ENCODE peak calls at places on chromosome 11, in ten cellular contexts. Y is HL-60, U is A549, R is H9, E is heart left ventricle, S is IMR-90, G is uterus, Z is pancreas, A is suprapubic skin, F is RWPE1. T is an unnamed sample.
A peak's percentile ranks its signal among the peaks of the same experiment; 100 is the strongest.

GRCh38 chr11:134730096-134730495 is 318.1 kb upstream of the B3GAT1 start:
- DNase-seq in F (no peak), G (no peak), U (no peak), R (no peak), E (no peak), A (no peak), Z (no peak), Y (no peak), S (no peak), T (no peak)

GRCh38 chr11:100808904-100809491 is 121.9 kb downstream of the ARHGAP42 start:
- DNase-seq in Z (no peak), U (peak; percentile 21), E (no peak), S (peak; percentile 76), R (no peak), Y (no peak), G (no peak), A (no peak), F (no peak), T (no peak)

GRCh38 chr11:1934326-1935155 is 12.6 kb upstream of the MRPL23 start:
- DNase-seq in R (no peak), A (no peak), G (peak; percentile 12), E (no peak), F (no peak), Y (no peak), S (no peak), Z (no peak), U (no peak), T (peak; percentile 1)

GRCh38 chr11:110298298-110298765 is 1.9 kb upstream of the RDX start:
- DNase-seq in S (no peak), F (no peak), Y (no peak), R (no peak), U (peak; percentile 80), E (no peak), G (no peak), Z (no peak), A (no peak), T (no peak)

GRCh38 chr11:63737718-63738117 is 30.9 kb downstream of the ZFTA start:
- DNase-seq in E (no peak), S (no peak), Z (no peak), A (no peak), G (no peak), U (no peak), F (no peak), Y (no peak), R (no peak), T (no peak)

GRCh38 chr11:113546757-113547507 is 71.7 kb upstream of the DRD2 start:
- DNase-seq in F (peak; percentile 31), Y (no peak), G (no peak), A (no peak), S (peak; percentile 61), E (no peak), R (no peak), U (no peak), Z (no peak), T (no peak)

GRCh38 chr11:132134322-132134721 is 763.9 kb downstream of the NTM start:
- DNase-seq in R (no peak), Z (no peak), F (peak; percentile 30), U (no peak), Y (no peak), S (peak; percentile 62), E (no peak), G (no peak), A (no peak), T (no peak)

GRCh38 chr11:75771646-75772410 is 3.2 kb downstream of the DGAT2 start:
- DNase-seq in A (no peak), G (no peak), Z (no peak), S (peak; percentile 85), R (no peak), F (peak; percentile 60), Y (peak; percentile 67), U (peak; percentile 12), E (no peak), T (no peak)

GRCh38 chr11:65617136-65617850 is 1.7 kb downstream of the PCNX3 start:
- DNase-seq in F (no peak), G (no peak), A (no peak), S (no peak), U (no peak), R (no peak), Y (no peak), E (no peak), Z (no peak), T (no peak)

GRCh38 chr11:12075822-12076821 is 34.3 kb upstream of the MICAL2 start:
- DNase-seq in G (peak; percentile 65), R (no peak), Y (no peak), E (no peak), F (peak; percentile 75), S (peak; percentile 100), A (peak; percentile 80), U (peak; percentile 97), Z (no peak), T (no peak)

GRCh38 chr11:12077535-12078280 is 32.7 kb upstream of the MICAL2 start:
- DNase-seq in F (no peak), Z (no peak), A (peak; percentile 49), G (no peak), Y (no peak), R (no peak), E (no peak), S (peak; percentile 81), U (no peak), T (no peak)

GRCh38 chr11:12075291-12075690 is 35.1 kb upstream of the MICAL2 start:
- DNase-seq in Y (no peak), U (no peak), R (no peak), F (no peak), E (no peak), Z (no peak), S (no peak), A (peak; percentile 34), G (no peak), T (no peak)

GRCh38 chr11:12074529-12075195 is 35.7 kb upstream of the MICAL2 start:
- DNase-seq in U (peak; percentile 46), F (no peak), A (peak; percentile 29), Y (no peak), Z (no peak), R (no peak), S (no peak), E (no peak), G (no peak), T (no peak)

GRCh38 chr11:12076840-12077534 is 33.4 kb upstream of the MICAL2 start:
- DNase-seq in G (no peak), S (no peak), U (peak; percentile 78), Z (no peak), F (no peak), A (peak; percentile 37), E (no peak), R (no peak), Y (no peak), T (no peak)
- H3K27ac ChIP-seq in G (peak overlapping the region; percentile 82), S (peak overlapping the region; percentile 48), U (peak overlapping the region; percentile 97), Z (no peak overlapping the region), F (peak overlapping the region; percentile 55), A (peak overlapping the region; percentile 84), E (no peak overlapping the region), R (no peak overlapping the region), Y (no peak overlapping the region), T (no peak overlapping the region)

DNA sequence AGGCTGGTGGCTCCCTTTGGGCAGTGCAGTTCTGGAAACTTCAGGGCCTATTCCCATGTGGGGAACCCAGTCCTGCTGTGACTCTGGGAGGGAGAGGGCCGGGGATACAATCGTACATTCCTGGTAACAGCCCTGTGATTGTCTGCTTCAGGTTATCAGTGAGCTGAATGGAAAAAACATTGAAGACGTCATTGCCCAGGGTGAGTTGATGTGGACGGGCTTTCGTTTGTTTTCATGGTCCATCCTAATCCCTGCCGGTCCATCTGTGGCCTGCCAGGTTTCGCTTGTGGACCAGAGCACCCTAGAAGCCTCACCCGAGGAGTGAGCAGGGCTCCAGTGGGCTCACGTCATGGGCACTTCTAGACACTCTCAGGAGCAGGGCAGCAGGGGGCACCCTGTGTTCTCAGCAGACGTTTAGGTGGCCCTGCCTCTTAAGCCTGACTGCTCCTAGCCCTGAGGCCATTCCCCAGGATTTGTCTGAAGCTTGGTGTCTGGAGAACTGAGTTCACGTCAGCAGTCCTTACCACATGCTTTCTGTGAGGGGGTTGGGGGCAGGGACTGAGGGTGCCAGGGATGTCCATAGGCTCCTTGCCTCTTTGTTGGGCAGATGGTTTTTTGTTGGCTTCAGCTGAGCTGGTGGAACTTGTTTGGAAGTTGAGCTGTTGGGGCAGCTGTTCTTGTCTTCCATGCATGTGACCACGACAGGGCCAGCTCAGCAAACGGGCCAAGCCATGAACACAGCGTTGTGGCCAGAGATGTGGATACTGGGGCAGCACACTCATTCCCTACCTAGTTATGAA is 1.9 kb downstream of the RPLP2 start:
- DNase-seq in Y (peak; percentile 41), G (no peak), A (no peak), U (no peak), F (no peak), S (no peak), E (no peak), Z (no peak), R (no peak), T (no peak)
- TF ChIP-seq CTCF in Y (no peak), G (no peak), A (no peak), U (no peak), F (no peak), S (peak; percentile 2), E (no peak), Z (no peak), R (no peak), T (no peak)

DNA sequence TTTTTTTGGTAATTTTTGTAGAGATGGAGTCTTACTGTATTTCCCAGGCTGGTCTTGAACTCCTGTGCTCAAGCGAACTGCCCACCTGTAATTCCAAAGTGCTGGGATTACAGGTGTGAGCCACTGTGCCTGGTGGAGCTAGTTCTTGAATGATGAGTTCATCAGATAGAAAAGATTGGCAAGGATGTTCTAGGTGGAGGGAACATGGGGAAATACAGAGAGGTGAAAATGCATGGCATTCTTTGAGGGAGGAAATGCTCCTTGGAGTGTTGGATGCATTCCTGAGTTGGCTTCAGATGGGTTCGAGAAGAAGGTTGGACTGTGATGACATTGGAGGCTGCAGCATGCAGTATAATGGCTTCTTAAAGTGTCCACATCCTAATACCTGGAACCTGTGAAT is 4.4 kb downstream of the DDX10 start:
- DNase-seq in E (no peak), G (no peak), S (no peak), F (no peak), Z (no peak), U (no peak), R (no peak), A (no peak), Y (no peak), T (no peak)
- H3K27ac ChIP-seq in E (no peak overlapping the region), G (no peak overlapping the region), S (no peak overlapping the region), F (no peak overlapping the region), Z (no peak overlapping the region), U (no peak overlapping the region), R (no peak overlapping the region), A (no peak overlapping the region), Y (no peak overlapping the region), T (no peak overlapping the region)

GRCh38 chr11:44916797-44917196 is 33.9 kb downstream of the TP53I11 start:
- DNase-seq in U (no peak), A (no peak), E (no peak), R (no peak), F (no peak), S (no peak), Y (peak; percentile 16), Z (no peak), G (no peak), T (no peak)
- TF ChIP-seq CTCF in U (no peak), A (no peak), E (no peak), R (no peak), F (no peak), S (no peak), Y (no peak), Z (no peak), G (no peak), T (no peak)

GRCh38 chr11:77066229-77067023 is at the start of gene CAPN5:
- DNase-seq in F (peak; percentile 95), A (peak; percentile 91), U (peak; percentile 89), R (peak; percentile 95), E (peak; percentile 94), Y (peak; percentile 15), G (peak; percentile 95), S (peak; percentile 92), Z (peak; percentile 94), T (peak; percentile 75)
- H3K27ac ChIP-seq in F (peak within 1 kb of the TSS; percentile 64), A (peak within 1 kb of the TSS; percentile 80), U (peak within 1 kb of the TSS; percentile 87), R (no peak within 1 kb of the TSS), E (peak within 1 kb of the TSS; percentile 86), Y (no peak within 1 kb of the TSS), G (peak within 1 kb of the TSS; percentile 96), S (peak within 1 kb of the TSS; percentile 90), Z (peak within 1 kb of the TSS; percentile 92), T (peak within 1 kb of the TSS; percentile 39)